ENCODE peak calls at places on chromosome 2, in five cellular contexts. O is NB4, G is foreskin fibroblast, S is fibroblast of lung, A is stomach. L is an unnamed sample.

GRCh38 chr2:164479460-164479859 is 141.8 kb downstream of the GRB14 start:
- DNase-seq in O (peak; percentile 45), G (peak; percentile 49), S (peak; percentile 41), A (no peak), L (no peak)

GRCh38 chr2:145931836-145932352 is 1412.0 kb upstream of the ZEB2 start:
- DNase-seq in O (no peak), G (peak; percentile 4), S (no peak), A (no peak), L (no peak)

GRCh38 chr2:208556954-208557601 is 150.5 kb downstream of the PTH2R start:
- DNase-seq in O (no peak), G (no peak), S (no peak), A (no peak), L (no peak)

GRCh38 chr2:178152033-178152432 is 39.8 kb downstream of the RBM45 start:
- DNase-seq in O (no peak), G (no peak), S (peak; percentile 59), A (no peak), L (no peak)

GRCh38 chr2:43391877-43392214 is 165.4 kb upstream of the ZFP36L2 start:
- DNase-seq in O (no peak), G (peak; percentile 51), S (peak; percentile 92), A (no peak), L (no peak)

GRCh38 chr2:143205106-143205764 is 76.0 kb downstream of the ARHGAP15 start:
- DNase-seq in O (peak; percentile 24), G (peak; percentile 15), S (peak; percentile 28), A (no peak), L (no peak)

GRCh38 chr2:197239434-197239833 is 71.1 kb downstream of the ANKRD44 start:
- DNase-seq in O (peak; percentile 70), G (no peak), S (no peak), A (no peak), L (no peak)

GRCh38 chr2:125516496-125517109 is 1139.4 kb upstream of the GYPC start:
- DNase-seq in O (peak; percentile 58), G (peak; percentile 0), S (peak; percentile 1), A (no peak), L (no peak)

GRCh38 chr2:72198532-72199241 is 51.0 kb upstream of the CYP26B1 start:
- DNase-seq in O (no peak), G (peak; percentile 74), S (peak; percentile 52), A (no peak), L (no peak)

GRCh38 chr2:85468704-85469349 is 50.3 kb downstream of the SH2D6 start:
- DNase-seq in O (no peak), G (peak; percentile 90), S (peak; percentile 47), A (peak; percentile 87), L (peak; percentile 70)

GRCh38 chr2:64228126-64228678 is 84.0 kb upstream of the PELI1 start:
- DNase-seq in O (peak; percentile 86), G (peak; percentile 86), S (peak; percentile 61), A (peak; percentile 75), L (no peak)

GRCh38 chr2:127143851-127144782 is 37.2 kb upstream of the BIN1 start:
- DNase-seq in O (no peak), G (peak; percentile 72), S (peak; percentile 55), A (no peak), L (no peak)
- TF ChIP-seq CTCF in O (no peak), G (no peak), S (peak; percentile 13), A (no peak), L (peak; percentile 9)

GRCh38 chr2:218395456-218395825 is 4.2 kb upstream of the CTDSP1 start:
- DNase-seq in O (no peak), G (no peak), S (no peak), A (no peak), L (no peak)
- H3K4me3 ChIP-seq in O (peak overlapping the region; percentile 29), G (peak overlapping the region; percentile 70), S (peak overlapping the region; percentile 96), A (peak overlapping the region; percentile 97), L (peak overlapping the region; percentile 62)

GRCh38 chr2:19667536-19667949 is 234.2 kb downstream of the TTC32 start:
- DNase-seq in O (no peak), G (no peak), S (no peak), A (no peak), L (no peak)

GRCh38 chr2:19669126-19669525 is 232.7 kb downstream of the TTC32 start:
- DNase-seq in O (no peak), G (no peak), S (no peak), A (no peak), L (no peak)

GRCh38 chr2:19669605-19670004 is 232.2 kb downstream of the TTC32 start:
- DNase-seq in O (no peak), G (no peak), S (no peak), A (no peak), L (no peak)

GRCh38 chr2:19664651-19665050 is 237.1 kb downstream of the TTC32 start:
- DNase-seq in O (no peak), G (peak; percentile 30), S (no peak), A (no peak), L (no peak)

GRCh38 chr2:19667085-19667484 is 234.7 kb downstream of the TTC32 start:
- DNase-seq in O (peak; percentile 10), G (peak; percentile 71), S (peak; percentile 77), A (no peak), L (no peak)
- TF ChIP-seq CTCF in O (no peak), G (peak; percentile 20), S (peak; percentile 46), A (no peak), L (peak; percentile 36)

GRCh38 chr2:109255594-109255993 is 126.6 kb downstream of the SH3RF3 start:
- DNase-seq in O (no peak), G (no peak), S (no peak), A (no peak), L (no peak)

GRCh38 chr2:109257653-109258052 is 128.6 kb downstream of the SH3RF3 start:
- DNase-seq in O (no peak), G (peak; percentile 56), S (peak; percentile 62), A (no peak), L (no peak)

GRCh38 chr2:109258376-109258775 is 129.4 kb downstream of the SH3RF3 start:
- DNase-seq in O (no peak), G (no peak), S (no peak), A (no peak), L (no peak)

GRCh38 chr2:109256111-109256510 is 127.1 kb downstream of the SH3RF3 start:
- DNase-seq in O (no peak), G (no peak), S (no peak), A (no peak), L (no peak)

GRCh38 chr2:109256921-109257320 is 127.9 kb downstream of the SH3RF3 start:
- DNase-seq in O (no peak), G (peak; percentile 76), S (peak; percentile 73), A (no peak), L (no peak)
- H3K4me3 ChIP-seq in O (no peak overlapping the region), G (no peak overlapping the region), S (no peak overlapping the region), A (no peak overlapping the region), L (no peak overlapping the region)

DNA sequence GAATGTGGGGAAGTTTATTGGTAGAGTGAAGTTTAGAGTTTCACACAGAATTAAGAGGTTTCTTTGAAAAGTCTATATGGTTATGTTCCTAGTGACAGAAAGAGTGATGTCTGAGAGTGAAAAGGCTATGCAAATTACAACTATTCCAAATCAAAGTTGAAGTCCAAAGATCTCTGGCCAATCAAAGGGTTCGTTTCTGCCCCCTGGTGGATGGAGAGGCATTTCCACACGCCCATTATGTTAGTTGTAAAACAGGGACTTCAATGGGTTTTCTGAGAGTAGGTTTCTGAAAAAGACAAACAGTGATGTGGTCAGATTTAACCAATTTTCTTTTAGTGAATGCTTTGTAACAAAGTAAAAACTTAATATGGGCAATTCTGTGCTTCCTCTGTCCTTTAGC is 441.5 kb upstream of the POU3F3 start:
- DNase-seq in O (peak; percentile 49), G (no peak), S (no peak), A (no peak), L (no peak)
- TF ChIP-seq CTCF in O (peak; percentile 71), G (peak; percentile 11), S (peak; percentile 16), A (no peak), L (peak; percentile 60)

GRCh38 chr2:218896501-218897393 is 16.1 kb downstream of the WNT10A start:
- DNase-seq in O (peak; percentile 89), G (no peak), S (no peak), A (peak; percentile 41), L (peak; percentile 72)
- H3K4me3 ChIP-seq in O (no peak overlapping the region), G (no peak overlapping the region), S (no peak overlapping the region), A (no peak overlapping the region), L (peak overlapping the region; percentile 22)

GRCh38 chr2:19881866-19882265 is 19.9 kb downstream of the TTC32 start:
- DNase-seq in O (no peak), G (no peak), S (no peak), A (no peak), L (no peak)
- TF ChIP-seq CTCF in O (no peak), G (no peak), S (no peak), A (no peak), L (no peak)

GRCh38 chr2:237488901-237489860 is 2.1 kb downstream of the MLPH start:
- DNase-seq in O (no peak), G (peak; percentile 73), S (no peak), A (peak; percentile 79), L (peak; percentile 80)
- H3K4me3 ChIP-seq in O (no peak overlapping the region), G (peak overlapping the region; percentile 83), S (no peak overlapping the region), A (peak overlapping the region; percentile 53), L (no peak overlapping the region)